ENCODE peak calls at places on chromosomes 4 and X, in eight cellular contexts. C, U, H, V, O, X, Y and N are unnamed samples.

GRCh38 chr4:166924456-166924855 is 309.8 kb downstream of the SPOCK3 start:
- DNase-seq in C (no peak), V (no peak), O (no peak), Y (no peak), U (no peak), H (no peak), X (no peak), N (no peak)

GRCh38 chr4:163332526-163333405 is at the start of gene NPY1R:
- DNase-seq in H (peak; percentile 58), C (peak; percentile 89), V (peak; percentile 8), X (peak; percentile 73), U (peak; percentile 87), Y (peak; percentile 20), O (peak; percentile 55), N (no peak)

GRCh38 chr4:190015538-190016368 is 11.3 kb downstream of the FRG2 start:
- DNase-seq in O (no peak), C (no peak), X (no peak), Y (no peak), V (no peak), U (no peak), H (no peak), N (no peak)

GRCh38 chr4:66273110-66273509 is 602.8 kb upstream of the EPHA5 start:
- DNase-seq in X (no peak), C (no peak), O (no peak), U (no peak), V (no peak), Y (no peak), H (no peak), N (no peak)

GRCh38 chr4:530017-530781 is 31.2 kb downstream of the PIGG start:
- DNase-seq in V (no peak), U (no peak), Y (no peak), H (no peak), O (no peak), C (no peak), X (no peak), N (no peak)

GRCh38 chrX:154125356-154126040 is 18.5 kb upstream of the OPN1LW start:
- DNase-seq in X (no peak), Y (no peak), U (no peak), V (no peak), C (peak; percentile 69), O (no peak), H (no peak), N (no peak)

GRCh38 chr4:186781032-186781917 is 57.6 kb upstream of the FAT1 start:
- DNase-seq in O (no peak), V (no peak), C (no peak), X (no peak), U (peak; percentile 72), Y (peak; percentile 55), H (peak; percentile 6), N (no peak)

GRCh38 chr4:77797239-77797638 is 21.9 kb downstream of the CNOT6L start:
- DNase-seq in U (no peak), O (no peak), C (no peak), X (no peak), V (no peak), Y (no peak), H (peak; percentile 8), N (no peak)

GRCh38 chr4:99863804-99864203 is 30.4 kb downstream of the LAMTOR3 start:
- DNase-seq in C (no peak), O (peak; percentile 34), H (no peak), V (no peak), U (peak; percentile 24), Y (no peak), X (no peak), N (no peak)

GRCh38 chr4:123587983-123588494 is 191.4 kb downstream of the SPRY1 start:
- DNase-seq in O (no peak), V (peak; percentile 12), U (peak; percentile 99), X (no peak), C (no peak), H (peak; percentile 64), Y (peak; percentile 98), N (no peak)

GRCh38 chr4:185730849-185731608 is 81.0 kb downstream of the SORBS2 start:
- DNase-seq in O (no peak), X (no peak), H (no peak), Y (no peak), C (no peak), V (no peak), U (no peak), N (no peak)

GRCh38 chr4:155944516-155944915 is 9.2 kb downstream of the CTSO start:
- DNase-seq in C (no peak), X (no peak), V (no peak), O (no peak), H (no peak), U (peak; percentile 16), Y (no peak), N (no peak)

GRCh38 chr4:119559044-119559647 is 69.5 kb downstream of the PDE5A start:
- DNase-seq in X (no peak), Y (peak; percentile 69), O (no peak), U (peak; percentile 70), H (peak; percentile 4), V (no peak), C (no peak), N (no peak)

GRCh38 chr4:2261853-2262144 is at the start of gene MXD4:
- DNase-seq in Y (no peak), U (no peak), O (no peak), V (no peak), X (no peak), H (no peak), C (no peak), N (no peak)
- H3K4me1 ChIP-seq in Y (no peaks in the 10 kb centered on the region), U (peaks cover 65% of the 10 kb centered on the region), O (no peaks in the 10 kb centered on the region), V (peaks cover 60% of the 10 kb centered on the region), X (peaks cover 70% of the 10 kb centered on the region), H (peaks cover 6% of the 10 kb centered on the region), C (no peaks in the 10 kb centered on the region), N (peaks cover 63% of the 10 kb centered on the region)

DNA sequence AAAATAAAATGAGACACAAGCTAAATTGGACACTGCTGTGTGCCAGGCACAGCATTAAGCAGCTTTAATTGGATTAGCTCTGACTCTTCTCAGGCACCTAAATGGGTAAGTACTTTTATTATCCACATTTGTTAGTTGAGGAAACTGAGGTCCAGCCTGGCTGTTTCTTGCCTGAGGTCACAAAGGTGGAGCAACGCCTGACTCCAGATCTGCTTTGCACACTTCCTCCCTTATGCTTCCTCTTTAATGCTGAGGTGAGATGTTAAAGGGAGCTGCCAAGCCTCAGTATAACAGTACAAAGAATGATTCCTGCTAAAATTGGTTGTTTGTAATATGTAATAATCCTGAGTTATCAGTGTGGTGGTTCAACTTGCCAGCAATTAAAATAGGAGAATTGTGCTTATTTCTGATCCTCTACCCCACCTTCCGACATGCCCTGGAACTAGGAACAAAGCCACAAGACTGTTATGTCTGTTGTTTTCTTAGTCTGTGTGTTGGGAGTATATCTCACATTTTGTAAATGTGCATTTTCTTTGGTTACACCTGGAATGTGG is 74.4 kb downstream of the AFF1 start:
- DNase-seq in O (no peak), X (no peak), Y (no peak), H (no peak), V (no peak), U (no peak), C (no peak), N (no peak)
- H3K27ac ChIP-seq in O (peak overlapping the region; percentile 95), X (peak overlapping the region; percentile 83), Y (no peak overlapping the region), H (peak overlapping the region; percentile 42), V (no peak overlapping the region), U (no peak overlapping the region), C (no peak overlapping the region), N (peak overlapping the region; percentile 96)

GRCh38 chr4:152635876-152636275 is 43.9 kb downstream of the TMEM154 start:
- DNase-seq in U (no peak), H (no peak), C (no peak), V (no peak), X (no peak), O (no peak), Y (no peak), N (no peak)
- H3K4me1 ChIP-seq in U (no peaks in the 10 kb centered on the region), H (no peaks in the 10 kb centered on the region), C (no peaks in the 10 kb centered on the region), V (no peaks in the 10 kb centered on the region), X (no peaks in the 10 kb centered on the region), O (no peaks in the 10 kb centered on the region), Y (no peaks in the 10 kb centered on the region), N (no peaks in the 10 kb centered on the region)

GRCh38 chr4:173256825-173257224 is 77.3 kb downstream of the HMGB2 start:
- DNase-seq in Y (no peak), X (no peak), O (no peak), V (no peak), C (no peak), H (no peak), U (no peak), N (no peak)
- H3K27ac ChIP-seq in Y (no peak overlapping the region), X (no peak overlapping the region), O (no peak overlapping the region), V (no peak overlapping the region), C (no peak overlapping the region), H (no peak overlapping the region), U (no peak overlapping the region), N (no peak overlapping the region)

GRCh38 chr4:2856266-2856665 is 12.6 kb downstream of the ADD1 start:
- DNase-seq in H (no peak), X (no peak), C (no peak), U (no peak), Y (no peak), O (no peak), V (no peak), N (no peak)

GRCh38 chr4:2858451-2859217 is 15.0 kb downstream of the ADD1 start:
- DNase-seq in H (no peak), C (no peak), Y (peak; percentile 47), V (no peak), U (peak; percentile 48), O (no peak), X (no peak), N (no peak)

GRCh38 chr4:2855584-2855983 is 11.9 kb downstream of the ADD1 start:
- DNase-seq in Y (no peak), H (no peak), X (no peak), U (no peak), O (no peak), V (no peak), C (no peak), N (no peak)

GRCh38 chr4:2859514-2859913 is 15.9 kb downstream of the ADD1 start:
- DNase-seq in X (no peak), U (no peak), V (no peak), C (no peak), Y (no peak), O (no peak), H (no peak), N (no peak)

DNA sequence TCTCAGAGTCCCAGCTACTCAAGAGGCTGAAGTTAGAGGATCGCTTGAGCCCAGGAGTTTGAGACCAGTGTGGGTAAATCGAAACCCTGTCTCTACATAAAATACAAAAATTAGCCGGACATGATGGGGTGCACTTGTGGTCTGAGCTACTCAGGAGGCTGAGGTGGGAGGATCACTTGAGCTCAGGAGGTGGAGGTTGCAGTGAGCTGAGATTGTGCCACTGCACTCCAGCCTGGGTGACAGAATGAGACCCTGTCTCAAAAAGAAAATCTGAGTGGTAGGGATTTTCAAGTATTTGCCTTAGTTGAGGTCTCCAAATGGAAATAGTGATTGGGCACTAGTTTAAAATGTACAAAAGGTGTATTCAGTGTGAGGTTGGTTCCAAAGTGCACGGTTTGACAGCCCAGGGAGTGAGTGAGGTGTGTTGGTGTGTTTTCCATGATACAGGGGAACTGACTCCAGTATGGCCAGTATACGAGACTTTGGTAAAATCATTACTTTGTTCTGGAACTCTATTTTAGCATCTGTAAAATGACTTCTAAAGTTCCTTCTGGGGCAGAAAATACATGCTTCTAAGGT is 13.8 kb downstream of the ADD1 start:
- DNase-seq in C (no peak), H (no peak), Y (no peak), O (no peak), V (no peak), X (no peak), U (no peak), N (no peak)
- H3K4me1 ChIP-seq in C (peaks cover 6% of the 10 kb centered on the region), H (peaks cover 28% of the 10 kb centered on the region), Y (peaks cover 30% of the 10 kb centered on the region), O (peaks cover 25% of the 10 kb centered on the region), V (peaks cover 47% of the 10 kb centered on the region), X (peaks cover 74% of the 10 kb centered on the region), U (peaks cover 9% of the 10 kb centered on the region), N (peaks cover 83% of the 10 kb centered on the region)